ENCODE peak calls at places on chromosomes 12 and 14, in six cellular contexts. W, V, A, S, Z and T are unnamed samples.

GRCh38 chr12:15629108-15629507 is 160.1 kb downstream of the EPS8 start:
- DNase-seq in W (no peak), V (peak), A (peak), S (peak), Z (no peak), T (peak)

GRCh38 chr12:100995201-100995600 is 200.6 kb downstream of the ANO4 start:
- DNase-seq in W (no peak), V (peak), A (no peak), S (no peak), Z (no peak), T (no peak)

GRCh38 chr14:87233266-87233665 is 759.7 kb downstream of the GALC start:
- DNase-seq in W (no peak), V (no peak), A (no peak), S (no peak), Z (no peak), T (no peak)

GRCh38 chr14:26138764-26139445 is 458.9 kb downstream of the NOVA1 start:
- DNase-seq in W (no peak), V (no peak), A (no peak), S (no peak), Z (no peak), T (no peak)

GRCh38 chr14:23551266-23552028 is at the start of gene ZFHX2:
- DNase-seq in W (peak), V (peak), A (peak), S (peak), Z (peak), T (peak)

GRCh38 chr12:14554281-14555008 is 13.2 kb downstream of the PLBD1 start:
- DNase-seq in W (no peak), V (peak), A (no peak), S (peak), Z (peak), T (no peak)

GRCh38 chr14:102362084-102362483 is 606 bp downstream of the CINP start:
- DNase-seq in W (peak), V (peak), A (no peak), S (no peak), Z (no peak), T (no peak)

GRCh38 chr12:4107436-4107878 is 166.1 kb upstream of the CCND2 start:
- DNase-seq in W (peak), V (peak), A (no peak), S (peak), Z (no peak), T (no peak)

GRCh38 chr14:73789996-73790581 is 61.5 kb upstream of the PTGR2 start:
- DNase-seq in W (no peak), V (peak), A (peak), S (peak), Z (peak), T (peak)

GRCh38 chr14:101508196-101508947 is 52.9 kb upstream of the DIO3 start:
- DNase-seq in W (no peak), V (no peak), A (no peak), S (no peak), Z (no peak), T (no peak)